ENCODE peak calls at places on chromosomes 1 and 21, in seven cellular contexts. D is PC-3; L is CD4-positive, alpha-beta memory T cell; Z is transverse colon; O is colonic mucosa; E is lower lobe of right lung; A is ovary. I is an unnamed sample.

GRCh38 chr1:215824245-215824644 is 257.1 kb downstream of the KCTD3 start:
- DNase-seq in D (peak; percentile 59), L (no peak), Z (no peak), O (no peak), E (no peak), A (no peak), I (no peak)

GRCh38 chr1:86068841-86069756 is 87.5 kb downstream of the COL24A1 start:
- DNase-seq in D (no peak), L (no peak), Z (no peak), O (no peak), E (no peak), A (no peak), I (no peak)

GRCh38 chr1:118039170-118039569 is 109.6 kb downstream of the WDR3 start:
- DNase-seq in D (no peak), L (no peak), Z (no peak), O (no peak), E (no peak), A (no peak), I (no peak)

GRCh38 chr1:228691926-228692325 is 43.4 kb upstream of the RHOU start:
- DNase-seq in D (peak; percentile 86), L (peak; percentile 43), Z (peak; percentile 15), O (peak; percentile 46), E (no peak), A (no peak), I (no peak)

GRCh38 chr1:7552402-7552801 is 218.7 kb upstream of the VAMP3 start:
- DNase-seq in D (no peak), L (no peak), Z (no peak), O (no peak), E (peak; percentile 58), A (peak; percentile 50), I (no peak)

GRCh38 chr1:209398330-209398991 is 185.1 kb upstream of the CAMK1G start:
- DNase-seq in D (peak; percentile 99), L (no peak), Z (peak; percentile 10), O (no peak), E (no peak), A (no peak), I (no peak)

GRCh38 chr1:14826172-14826636 is 227.7 kb downstream of the KAZN start:
- DNase-seq in D (peak; percentile 5), L (no peak), Z (peak; percentile 23), O (peak; percentile 27), E (peak; percentile 34), A (peak; percentile 40), I (peak; percentile 60)

GRCh38 chr1:110916274-110916668 is 43.3 kb downstream of the CD53 start:
- DNase-seq in D (no peak), L (no peak), Z (no peak), O (no peak), E (no peak), A (no peak), I (no peak)

GRCh38 chr21:45266518-45267389 is 20.9 kb downstream of the POFUT2 start:
- DNase-seq in D (no peak), L (peak; percentile 52), Z (no peak), O (no peak), E (no peak), A (peak; percentile 20), I (no peak)

GRCh38 chr1:183126528-183126927 is 59.5 kb upstream of the LAMC2 start:
- DNase-seq in D (no peak), L (no peak), Z (no peak), O (no peak), E (no peak), A (no peak), I (no peak)

GRCh38 chr1:183126000-183126366 is 60.1 kb upstream of the LAMC2 start:
- DNase-seq in D (no peak), L (no peak), Z (no peak), O (no peak), E (no peak), A (no peak), I (no peak)

GRCh38 chr1:183131166-183131565 is 54.9 kb upstream of the LAMC2 start:
- DNase-seq in D (no peak), L (no peak), Z (no peak), O (no peak), E (no peak), A (no peak), I (no peak)

GRCh38 chr1:183125279-183125999 is 60.6 kb upstream of the LAMC2 start:
- DNase-seq in D (no peak), L (no peak), Z (no peak), O (no peak), E (no peak), A (no peak), I (no peak)

DNA sequence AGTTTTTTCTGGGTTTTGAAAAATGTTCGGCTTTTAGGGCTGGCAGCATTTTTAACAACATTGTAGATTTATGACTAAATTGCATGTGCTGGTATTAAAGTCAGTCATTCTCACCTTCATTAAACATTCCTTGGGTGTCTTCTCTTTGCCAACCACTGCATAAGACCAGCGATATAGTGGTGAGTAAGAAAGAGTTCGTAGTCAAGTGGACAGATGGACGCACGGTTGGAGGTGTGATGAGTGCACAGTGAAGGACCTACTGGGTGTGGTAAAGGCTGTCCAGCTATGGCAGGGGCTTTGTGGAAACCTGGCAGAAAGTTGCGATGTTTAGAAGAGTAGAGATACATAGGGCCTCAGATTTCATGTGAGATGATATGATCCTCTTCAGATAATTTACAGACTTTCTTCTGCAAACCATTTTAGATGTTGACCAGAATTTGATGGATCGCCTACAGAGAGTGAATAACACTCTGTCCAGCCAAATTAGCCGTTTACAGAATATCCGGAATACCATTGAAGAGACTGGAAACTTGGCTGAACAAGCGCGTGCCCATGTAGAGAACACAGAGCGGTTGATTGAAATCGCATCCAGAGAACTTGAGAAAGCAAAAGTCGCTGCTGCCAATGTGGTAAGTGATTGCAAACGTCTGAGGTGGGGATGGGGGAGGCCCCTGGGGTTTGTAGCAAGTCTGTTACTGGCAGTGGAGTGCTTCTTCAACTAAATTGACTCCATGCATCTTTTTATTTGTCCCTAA is 56.0 kb upstream of the LAMC2 start:
- DNase-seq in D (no peak), L (no peak), Z (no peak), O (no peak), E (no peak), A (no peak), I (no peak)
- H3K27ac ChIP-seq in D (no peak overlapping the region), L (no peak overlapping the region), Z (no peak overlapping the region), O (no peak overlapping the region), E (no peak overlapping the region), A (no peak overlapping the region), I (no peak overlapping the region)

GRCh38 chr1:180781718-180782117 is 131.0 kb upstream of the KIAA1614 start:
- DNase-seq in D (no peak), L (no peak), Z (no peak), O (no peak), E (no peak), A (no peak), I (no peak)
- H3K27ac ChIP-seq in D (no peak overlapping the region), L (no peak overlapping the region), Z (no peak overlapping the region), O (no peak overlapping the region), E (no peak overlapping the region), A (no peak overlapping the region), I (no peak overlapping the region)

GRCh38 chr1:195584870-195585624 is 1023.2 kb downstream of the KCNT2 start:
- DNase-seq in D (peak; percentile 58), L (no peak), Z (peak; percentile 36), O (no peak), E (no peak), A (no peak), I (no peak)
- H3K27ac ChIP-seq in D (peak overlapping the region; percentile 8), L (no peak overlapping the region), Z (no peak overlapping the region), O (no peak overlapping the region), E (no peak overlapping the region), A (no peak overlapping the region), I (no peak overlapping the region)

DNA sequence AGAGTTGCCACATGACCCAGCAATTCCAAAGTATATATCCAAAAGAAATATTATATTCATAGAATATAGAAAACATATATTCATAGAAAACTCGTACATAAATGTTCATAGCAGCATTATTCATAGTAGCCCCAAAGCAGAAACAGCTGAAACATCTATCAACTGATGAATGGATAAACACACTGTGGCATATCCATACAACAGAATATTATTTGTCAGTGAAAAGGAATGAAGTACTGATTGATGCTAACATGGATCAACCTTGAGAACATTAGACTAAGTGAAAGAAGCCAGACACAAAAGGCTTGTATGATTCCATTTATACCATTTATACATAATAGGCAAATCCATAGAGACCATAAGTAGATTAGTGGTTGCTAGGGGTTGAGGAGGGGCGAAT is 21.7 kb upstream of the MACF1 start:
- DNase-seq in D (no peak), L (no peak), Z (no peak), O (no peak), E (no peak), A (no peak), I (no peak)
- H3K27ac ChIP-seq in D (peak overlapping the region; percentile 82), L (peak overlapping the region; percentile 70), Z (no peak overlapping the region), O (no peak overlapping the region), E (peak overlapping the region; percentile 61), A (no peak overlapping the region), I (no peak overlapping the region)

DNA sequence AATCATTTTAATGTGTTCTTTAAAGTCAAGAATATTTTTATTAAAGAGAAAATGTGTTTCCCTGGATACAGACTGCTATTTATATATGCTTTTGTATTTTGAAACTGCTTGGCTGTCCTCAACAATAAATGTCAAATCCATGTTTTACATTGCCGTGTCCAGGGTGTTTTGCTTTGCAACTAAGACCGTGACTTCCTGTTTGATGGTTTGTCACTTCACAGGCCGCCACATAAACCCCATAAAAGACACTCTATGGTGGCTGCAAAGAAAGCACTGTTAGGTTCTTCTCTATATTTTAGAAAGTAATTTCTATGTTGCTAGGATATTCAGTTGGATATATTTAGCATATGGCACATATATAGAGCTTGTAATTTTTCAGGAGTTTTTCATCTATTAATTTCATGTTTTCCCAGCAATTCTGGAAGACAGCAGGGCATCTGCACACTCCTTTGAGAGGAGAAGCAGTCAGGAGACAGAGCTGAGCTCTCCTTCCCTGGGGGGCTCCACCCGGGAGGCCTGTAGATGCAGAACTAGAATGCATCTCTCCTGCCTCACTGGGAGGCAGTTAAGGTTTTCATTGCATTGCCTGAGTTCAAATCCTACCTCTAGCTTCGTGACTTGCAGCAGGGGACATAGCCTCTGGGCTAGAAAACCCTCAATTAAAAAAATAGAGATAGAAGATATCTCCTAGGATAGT is 33.1 kb downstream of the PRDM2 start:
- DNase-seq in D (no peak), L (peak; percentile 48), Z (no peak), O (no peak), E (no peak), A (no peak), I (no peak)
- H3K27ac ChIP-seq in D (no peak overlapping the region), L (peak overlapping the region; percentile 81), Z (no peak overlapping the region), O (no peak overlapping the region), E (no peak overlapping the region), A (no peak overlapping the region), I (no peak overlapping the region)

DNA sequence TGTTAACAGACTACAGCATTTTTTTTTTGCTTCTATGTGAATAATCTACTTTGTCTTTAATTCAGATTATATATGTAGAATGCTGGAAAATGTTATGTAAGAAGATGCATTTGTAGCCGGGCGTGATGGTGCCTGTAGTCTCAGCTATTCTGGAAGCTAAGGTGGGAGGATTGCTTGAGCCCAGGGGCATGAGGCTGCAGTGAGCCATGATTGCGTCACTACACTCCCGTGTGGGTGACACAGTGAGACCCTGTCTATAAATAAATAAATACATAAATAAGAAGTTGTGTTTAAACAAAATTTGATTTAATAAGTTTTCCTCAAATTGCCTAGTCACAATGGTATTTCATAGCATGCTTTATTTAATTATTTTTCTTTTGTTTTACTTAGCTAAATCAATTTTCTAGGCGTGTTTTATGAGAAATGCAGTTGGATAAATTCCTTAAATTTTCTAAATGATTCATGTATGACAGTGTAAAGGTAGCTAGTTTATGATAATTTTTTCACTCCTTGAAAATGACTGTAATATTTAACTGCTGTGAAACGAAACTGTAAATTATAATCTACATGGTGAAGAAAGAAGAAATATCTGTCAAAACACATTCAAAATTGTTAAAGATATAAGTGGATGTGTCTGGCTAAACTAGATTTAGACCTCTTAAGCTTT is 232.6 kb downstream of the SRGAP2C start:
- DNase-seq in D (peak; percentile 52), L (no peak), Z (no peak), O (no peak), E (no peak), A (no peak), I (no peak)
- H3K27ac ChIP-seq in D (no peak overlapping the region), L (no peak overlapping the region), Z (no peak overlapping the region), O (no peak overlapping the region), E (no peak overlapping the region), A (no peak overlapping the region), I (no peak overlapping the region)

GRCh38 chr1:21869620-21870121 is 57.6 kb downstream of the LDLRAD2 start:
- DNase-seq in D (peak; percentile 99), L (no peak), Z (peak; percentile 80), O (peak; percentile 66), E (no peak), A (peak; percentile 76), I (peak; percentile 92)
- H3K27ac ChIP-seq in D (peak overlapping the region; percentile 52), L (no peak overlapping the region), Z (peak overlapping the region; percentile 31), O (no peak overlapping the region), E (peak overlapping the region; percentile 18), A (no peak overlapping the region), I (peak overlapping the region; percentile 78)

I was measured in right atrium auricular region.